ENCODE peak calls at places on chromosome 10, in nine cellular contexts. I is A172; H is NCI-H1092 treated with DMSO at 0.1 percent for 48 hours; D is endothelial cell; U is RCC 7860; F is stimulated activated CD4-positive, alpha-beta T cell treated with anti-CD3 and anti-CD28 coated beads, Interleukin-15, amount 100 ng/mL, for 1 hour; M is activated CD4-positive, alpha-beta T cell treated with anti-CD3 and anti-CD28 coated beads, Interleukin-2, amount 50 U/mL, for 4 hours; S is lower lobe of right lung; N is ovary. P is an unnamed sample.

GRCh38 chr10:69318997-69319727 is 40.9 kb downstream of the HK1 start:
- DNase-seq in I (peak), H (no peak), D (peak), U (peak), F (peak), M (peak), S (peak), N (peak), P (peak)

GRCh38 chr10:27742195-27742925 is 3.3 kb downstream of the MKX start:
- DNase-seq in I (no peak), H (peak), D (peak), U (peak), F (peak), M (peak), S (peak), N (peak), P (peak)

GRCh38 chr10:30190831-30191552 is 131.6 kb upstream of the JCAD start:
- DNase-seq in I (no peak), H (no peak), D (no peak), U (no peak), F (no peak), M (no peak), S (no peak), N (no peak), P (no peak)

GRCh38 chr10:57026307-57026706 is 665.2 kb upstream of the ZWINT start:
- DNase-seq in I (no peak), H (no peak), D (no peak), U (no peak), F (no peak), M (no peak), S (no peak), N (no peak), P (no peak)

GRCh38 chr10:74500806-74501205 is 325.6 kb upstream of the KAT6B start:
- DNase-seq in I (peak), H (no peak), D (no peak), U (no peak), F (no peak), M (no peak), S (no peak), N (no peak), P (no peak)

GRCh38 chr10:28217848-28218247 is 85.0 kb downstream of the MPP7 start:
- DNase-seq in I (peak), H (no peak), D (no peak), U (peak), F (no peak), M (no peak), S (no peak), N (no peak), P (no peak)

GRCh38 chr10:74766501-74766900 is 59.9 kb upstream of the KAT6B start:
- DNase-seq in I (peak), H (no peak), D (no peak), U (no peak), F (no peak), M (no peak), S (no peak), N (no peak), P (no peak)

GRCh38 chr10:17214991-17215781 is 12.9 kb upstream of the VIM start:
- DNase-seq in I (peak), H (no peak), D (no peak), U (peak), F (no peak), M (no peak), S (no peak), N (no peak), P (peak)

GRCh38 chr10:66837335-66837734 is 88.5 kb upstream of the LRRTM3 start:
- DNase-seq in I (no peak), H (no peak), D (no peak), U (peak), F (no peak), M (no peak), S (no peak), N (no peak), P (no peak)

GRCh38 chr10:110192552-110192951 is 14.9 kb upstream of the MXI1 start:
- DNase-seq in I (no peak), H (no peak), D (no peak), U (no peak), F (no peak), M (no peak), S (no peak), N (no peak), P (no peak)

GRCh38 chr10:102951316-102951715 is 33.2 kb downstream of the CNNM2 start:
- DNase-seq in I (no peak), H (no peak), D (no peak), U (no peak), F (no peak), M (no peak), S (no peak), N (no peak), P (no peak)

GRCh38 chr10:71213761-71214440 is 1.5 kb downstream of the UNC5B start:
- DNase-seq in I (peak), H (no peak), D (no peak), U (no peak), F (no peak), M (no peak), S (no peak), N (no peak), P (peak)

GRCh38 chr10:91924212-91925021 is 847 bp downstream of the BTAF1 start:
- DNase-seq in I (no peak), H (no peak), D (no peak), U (no peak), F (no peak), M (no peak), S (no peak), N (no peak), P (no peak)

GRCh38 chr10:44949915-44950314 is 9.7 kb upstream of the RASSF4 start:
- DNase-seq in I (no peak), H (no peak), D (no peak), U (no peak), F (no peak), M (no peak), S (no peak), N (no peak), P (no peak)

GRCh38 chr10:49280001-49280408 is 19.0 kb upstream of the C10orf71 start:
- DNase-seq in I (peak), H (no peak), D (no peak), U (peak), F (no peak), M (no peak), S (no peak), N (no peak), P (no peak)